ENCODE peak calls at places on chromosomes 12 and 14, in six cellular contexts. F, M, V, N, X and U are unnamed samples.

GRCh38 chr12:22588817-22589216 is 36.2 kb upstream of the ETNK1 start:
- DNase-seq in F (no peak), M (no peak), V (no peak), N (no peak), X (no peak), U (no peak)

GRCh38 chr12:64099430-64099829 is 122.7 kb downstream of the KICS2 start:
- DNase-seq in F (peak; percentile 95), M (no peak), V (no peak), N (no peak), X (no peak), U (no peak)

GRCh38 chr12:57214398-57214781 is 2.2 kb upstream of the NXPH4 start:
- DNase-seq in F (peak; percentile 39), M (peak; percentile 66), V (peak; percentile 59), N (peak; percentile 71), X (peak; percentile 91), U (peak; percentile 74)

GRCh38 chr14:103891667-103892215 is 36.5 kb upstream of the TDRD9 start:
- DNase-seq in F (no peak), M (no peak), V (no peak), N (no peak), X (no peak), U (no peak)

GRCh38 chr14:94600148-94600545 is 12.0 kb upstream of the SERPINA3 start:
- DNase-seq in F (no peak), M (no peak), V (no peak), N (no peak), X (no peak), U (no peak)

GRCh38 chr14:82192387-82192786 is 658.7 kb upstream of the SEL1L start:
- DNase-seq in F (no peak), M (no peak), V (no peak), N (no peak), X (no peak), U (no peak)

GRCh38 chr14:69811868-69812252 is 14.8 kb upstream of the SLC10A1 start:
- DNase-seq in F (no peak), M (no peak), V (no peak), N (no peak), X (no peak), U (no peak)

GRCh38 chr12:123384318-123384993 is 524 bp downstream of the KMT5A start:
- DNase-seq in F (no peak), M (peak; percentile 38), V (no peak), N (no peak), X (no peak), U (peak; percentile 58)

GRCh38 chr14:22923746-22924145 is 4.8 kb upstream of the RBM23 start:
- DNase-seq in F (no peak), M (no peak), V (no peak), N (no peak), X (no peak), U (no peak)

GRCh38 chr14:43595373-43595772 is 911.7 kb downstream of the FSCB start:
- DNase-seq in F (no peak), M (no peak), V (no peak), N (no peak), X (no peak), U (no peak)

GRCh38 chr12:4589941-4590340 is 27.9 kb downstream of the DYRK4 start:
- DNase-seq in F (no peak), M (no peak), V (no peak), N (no peak), X (no peak), U (no peak)

GRCh38 chr12:119835068-119835467 is 42.1 kb downstream of the CIT start:
- DNase-seq in F (no peak), M (no peak), V (no peak), N (no peak), X (peak; percentile 36), U (no peak)
- TF ChIP-seq CTCF in F (peak; percentile 35), M (no peak), V (no peak), N (no peak), X (peak; percentile 60), U (no peak)

GRCh38 chr14:49249022-49249421 is 337.2 kb downstream of the RPS29 start:
- DNase-seq in F (peak; percentile 26), M (no peak), V (no peak), N (no peak), X (no peak), U (peak; percentile 10)
- TF ChIP-seq CTCF in F (no peak), M (no peak), V (no peak), N (no peak), X (no peak), U (no peak)

GRCh38 chr12:76471579-76471978 is 88.0 kb downstream of the OSBPL8 start:
- DNase-seq in F (no peak), M (no peak), V (no peak), N (no peak), X (no peak), U (no peak)

GRCh38 chr12:76464636-76465166 is 94.9 kb downstream of the OSBPL8 start:
- DNase-seq in F (no peak), M (no peak), V (no peak), N (no peak), X (no peak), U (no peak)

GRCh38 chr12:76470028-76470939 is 89.3 kb downstream of the OSBPL8 start:
- DNase-seq in F (peak; percentile 86), M (peak; percentile 17), V (peak; percentile 35), N (no peak), X (no peak), U (peak; percentile 74)
- TF ChIP-seq CTCF in F (no peak), M (no peak), V (no peak), N (no peak), X (no peak), U (no peak)

DNA sequence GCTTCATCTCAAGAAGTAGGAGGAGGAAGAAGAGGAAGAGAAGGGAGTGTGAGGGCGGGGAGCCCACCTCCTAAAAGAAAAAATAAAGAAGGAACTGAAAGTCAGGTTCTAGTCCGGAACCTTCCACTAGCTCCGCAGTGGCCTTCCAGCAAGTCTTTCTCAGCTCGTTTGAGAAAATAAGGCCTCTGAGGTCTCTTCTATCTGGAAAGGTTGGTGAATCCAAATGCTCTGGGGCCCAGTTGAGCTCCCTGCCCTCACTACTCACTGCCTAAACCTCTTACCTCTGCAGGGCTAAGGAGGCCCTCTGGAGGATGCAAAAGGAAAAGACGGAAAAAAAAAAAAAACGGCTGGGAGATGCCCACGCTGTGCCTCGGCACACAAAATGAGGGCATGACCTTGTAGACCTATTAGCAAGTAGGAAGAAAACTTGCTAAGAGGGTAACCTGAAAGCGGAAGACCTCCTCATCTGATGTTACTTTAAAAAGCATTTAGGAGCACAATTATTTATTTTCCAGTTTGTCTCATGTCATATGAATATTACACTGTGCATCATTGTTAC is 35.9 kb downstream of the FBLN5 start:
- DNase-seq in F (peak; percentile 49), M (peak; percentile 53), V (peak; percentile 27), N (peak; percentile 11), X (peak; percentile 78), U (peak; percentile 63)
- TF ChIP-seq CTCF in F (peak; percentile 57), M (peak; percentile 32), V (peak; percentile 61), N (peak; percentile 64), X (peak; percentile 72), U (peak; percentile 51)

DNA sequence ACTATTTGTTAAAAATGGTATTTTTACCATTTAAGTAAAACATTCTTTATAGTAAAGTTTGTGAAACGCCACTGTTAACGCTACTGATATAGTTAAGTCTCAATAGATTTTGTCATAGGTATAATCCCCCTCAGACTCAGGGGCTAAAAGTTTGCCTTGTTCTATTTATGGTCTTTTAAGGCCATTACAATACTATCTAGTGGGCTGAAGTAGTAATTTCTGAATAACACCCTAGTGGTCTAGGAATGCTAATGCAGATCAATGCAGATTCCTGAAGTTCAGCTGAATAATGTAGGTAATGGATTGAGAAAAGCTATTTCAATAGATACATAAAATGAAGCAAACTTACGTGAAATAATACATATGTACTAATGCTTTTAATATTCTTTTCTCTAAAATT is 989.3 kb upstream of the NOVA1 start:
- DNase-seq in F (no peak), M (no peak), V (no peak), N (no peak), X (no peak), U (no peak)
- TF ChIP-seq CTCF in F (no peak), M (no peak), V (no peak), N (peak; percentile 48), X (peak; percentile 58), U (no peak)

GRCh38 chr12:14938301-14938700 is at the start of gene ERP27:
- DNase-seq in F (no peak), M (no peak), V (no peak), N (no peak), X (no peak), U (no peak)

GRCh38 chr12:14937014-14937413 is 1.3 kb downstream of the ERP27 start:
- DNase-seq in F (no peak), M (no peak), V (no peak), N (no peak), X (no peak), U (no peak)

GRCh38 chr12:14935031-14935430 is 3.3 kb downstream of the ERP27 start:
- DNase-seq in F (no peak), M (no peak), V (no peak), N (no peak), X (no peak), U (no peak)

GRCh38 chr12:14936224-14936861 is 2.0 kb downstream of the ERP27 start:
- DNase-seq in F (no peak), M (no peak), V (no peak), N (no peak), X (peak; percentile 79), U (no peak)

DNA sequence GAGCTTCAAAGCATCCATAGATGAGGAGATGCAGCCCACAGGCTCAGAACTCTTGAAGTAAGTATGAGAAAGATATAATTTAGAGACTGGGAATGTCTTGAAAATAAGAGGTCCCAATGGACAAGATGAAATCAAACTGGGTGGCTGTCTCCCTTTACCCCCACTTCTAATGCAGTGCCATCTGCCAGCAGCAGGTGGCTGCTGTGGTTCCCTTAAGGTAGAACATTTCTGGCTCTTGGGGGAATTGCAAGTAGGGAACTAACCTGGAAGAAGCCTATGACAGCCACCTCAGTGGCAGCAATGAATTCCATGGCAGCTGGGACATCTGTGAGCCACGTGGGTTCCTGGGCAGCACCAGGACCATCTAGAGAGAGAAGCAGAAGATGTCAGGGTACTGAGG is 648 bp downstream of the ERP27 start:
- DNase-seq in F (no peak), M (peak; percentile 55), V (no peak), N (no peak), X (peak; percentile 45), U (no peak)
- TF ChIP-seq CTCF in F (no peak), M (peak; percentile 45), V (no peak), N (peak; percentile 23), X (peak; percentile 51), U (peak; percentile 35)

DNA sequence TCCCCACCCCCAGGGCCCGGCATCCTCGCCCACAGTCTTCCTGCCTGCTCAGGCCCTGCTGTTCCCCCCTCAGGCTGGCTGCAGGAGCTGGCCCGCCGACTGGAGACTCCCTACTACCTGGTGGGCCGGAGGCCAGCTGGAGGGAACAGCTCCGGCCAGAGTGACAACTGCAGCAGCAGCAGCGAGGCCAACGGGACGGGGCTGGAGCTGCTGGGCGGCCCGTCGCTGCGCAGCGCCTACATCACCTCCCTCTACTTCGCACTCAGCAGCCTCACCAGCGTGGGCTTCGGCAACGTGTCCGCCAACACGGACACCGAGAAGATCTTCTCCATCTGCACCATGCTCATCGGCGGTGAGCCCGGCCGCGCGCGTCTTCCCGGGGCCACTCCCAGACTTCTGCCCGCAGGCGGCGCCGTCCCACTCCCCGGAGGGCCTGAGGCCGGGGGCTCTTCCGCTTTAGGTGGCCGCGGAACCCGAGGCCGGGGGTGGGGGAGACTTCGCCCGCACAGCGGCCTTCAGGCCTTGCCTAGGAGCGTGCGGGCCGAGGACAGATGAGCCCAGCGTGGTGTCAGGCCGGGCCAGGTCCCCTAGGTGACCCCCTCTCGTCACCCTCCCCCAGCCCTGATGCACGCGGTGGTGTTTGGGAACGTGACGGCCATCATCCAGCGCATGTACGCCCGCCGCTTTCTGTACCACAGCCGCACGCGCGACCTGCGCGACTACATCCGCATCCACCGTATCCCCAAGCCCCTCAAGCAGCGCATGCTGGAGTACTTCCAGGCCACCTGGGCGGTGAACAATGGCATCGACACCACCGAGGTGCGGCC is 10.2 kb downstream of the KCNH3 start:
- DNase-seq in F (no peak), M (no peak), V (peak; percentile 53), N (no peak), X (peak; percentile 69), U (no peak)
- TF ChIP-seq CTCF in F (peak; percentile 54), M (no peak), V (peak; percentile 29), N (no peak), X (peak; percentile 57), U (no peak)